ENCODE peak calls at places on chromosomes 1 and 21, in four cellular contexts. Q is uterus, P is WTC11, X is BJ. N is an unnamed sample.

GRCh38 chr1:225918280-225918679 is 5.8 kb downstream of the PYCR2 start:
- DNase-seq in Q (no peak), P (no peak), X (no peak), N (no peak)

GRCh38 chr21:17542371-17542992 is 29.6 kb downstream of the CXADR start:
- DNase-seq in Q (peak), P (no peak), X (no peak), N (no peak)

GRCh38 chr1:184497962-184498723 is 111.3 kb downstream of the C1orf21 start:
- DNase-seq in Q (no peak), P (peak), X (no peak), N (no peak)

GRCh38 chr1:161166669-161167548 is 683 bp downstream of the PPOX start:
- DNase-seq in Q (no peak), P (peak), X (no peak), N (no peak)

GRCh38 chr1:166628259-166628658 is 211.0 kb upstream of the POGK start:
- DNase-seq in Q (no peak), P (no peak), X (no peak), N (no peak)

GRCh38 chr1:176843352-176844297 is 320.9 kb downstream of the ASTN1 start:
- DNase-seq in Q (peak), P (peak), X (no peak), N (peak)

GRCh38 chr1:62621907-62622306 is 24.6 kb downstream of the ANGPTL3 start:
- DNase-seq in Q (no peak), P (no peak), X (peak), N (peak)

GRCh38 chr1:33096358-33097005 is 15.5 kb downstream of the AZIN2 start:
- DNase-seq in Q (no peak), P (no peak), X (no peak), N (peak)

GRCh38 chr1:72366473-72366872 is 84.1 kb upstream of the NEGR1 start:
- DNase-seq in Q (no peak), P (no peak), X (no peak), N (no peak)

GRCh38 chr1:206469411-206469932 is 804 bp upstream of the IKBKE start:
- DNase-seq in Q (no peak), P (no peak), X (no peak), N (no peak)

GRCh38 chr1:147808025-147808424 is 47.6 kb upstream of the GJA5 start:
- DNase-seq in Q (peak), P (no peak), X (no peak), N (no peak)

GRCh38 chr1:153610334-153611023 is 2.5 kb downstream of the S100A16 start:
- DNase-seq in Q (no peak), P (no peak), X (no peak), N (no peak)

GRCh38 chr1:168079761-168080160 is 57.0 kb downstream of the GPR161 start:
- DNase-seq in Q (no peak), P (no peak), X (no peak), N (no peak)

GRCh38 chr1:65254320-65255087 is 54.8 kb upstream of the DNAJC6 start:
- DNase-seq in Q (peak), P (peak), X (no peak), N (no peak)
- TF ChIP-seq CTCF in Q (peak), P (no peak), X (peak), N (peak)

DNA sequence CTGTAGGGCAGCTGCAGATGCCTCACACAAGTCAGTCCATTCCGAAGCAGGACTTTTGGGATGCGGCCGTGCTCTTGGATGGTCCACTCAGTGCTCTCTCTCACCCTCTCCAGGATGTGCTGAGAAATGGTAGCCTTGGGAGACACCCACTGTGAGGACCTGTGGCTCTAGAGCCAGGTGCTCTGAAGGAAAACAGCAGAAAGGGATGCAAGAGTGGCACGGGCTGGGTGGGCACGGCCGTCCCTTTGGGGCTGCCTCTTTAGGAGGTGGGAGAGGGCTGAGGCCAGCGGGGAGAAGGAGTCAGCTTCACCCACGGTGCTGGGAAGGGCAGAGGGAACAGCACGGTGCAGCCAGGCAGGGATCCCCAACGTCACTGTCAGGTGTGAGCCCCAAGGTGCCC is 106.1 kb downstream of the RIPK4 start:
- DNase-seq in Q (no peak), P (no peak), X (no peak), N (no peak)
- TF ChIP-seq CTCF in Q (no peak), P (no peak), X (no peak), N (no peak)

GRCh38 chr1:30008998-30009657 is 714.3 kb downstream of the MATN1 start:
- DNase-seq in Q (no peak), P (no peak), X (no peak), N (no peak)
- TF ChIP-seq CTCF in Q (no peak), P (no peak), X (no peak), N (no peak)

GRCh38 chr1:37727186-37727585 is 34.9 kb downstream of the CDCA8 start:
- DNase-seq in Q (no peak), P (no peak), X (no peak), N (no peak)

GRCh38 chr1:37731312-37732019 is 33.5 kb downstream of the EPHA10 start:
- DNase-seq in Q (no peak), P (no peak), X (no peak), N (no peak)

GRCh38 chr1:37726746-37727145 is 34.4 kb downstream of the CDCA8 start:
- DNase-seq in Q (no peak), P (no peak), X (no peak), N (no peak)

GRCh38 chr1:37726191-37726590 is 33.9 kb downstream of the CDCA8 start:
- DNase-seq in Q (no peak), P (no peak), X (no peak), N (no peak)

DNA sequence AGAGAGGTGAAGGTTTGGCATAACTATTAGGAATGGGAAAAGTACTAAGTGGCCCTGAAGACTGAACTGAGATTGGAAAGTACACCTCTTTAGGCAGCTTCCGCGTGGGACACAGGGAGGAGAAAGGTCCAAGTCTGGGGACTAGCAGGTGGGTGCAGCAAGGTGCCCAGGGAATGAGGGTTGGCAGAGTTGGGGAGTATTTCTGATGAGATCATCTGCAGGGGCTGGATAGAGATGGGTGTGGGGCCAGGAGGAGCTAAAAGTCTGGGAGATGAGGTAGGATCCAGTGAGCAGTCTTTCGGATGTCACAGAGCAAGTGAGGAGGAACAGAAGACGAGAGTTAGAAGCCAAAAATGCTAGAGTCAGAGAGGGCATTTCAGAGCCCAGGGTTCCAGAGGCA is 36.1 kb downstream of the CDCA8 start:
- DNase-seq in Q (no peak), P (no peak), X (no peak), N (no peak)
- TF ChIP-seq CTCF in Q (no peak), P (no peak), X (no peak), N (no peak)

GRCh38 chr1:181660621-181661020 is 177.3 kb downstream of the CACNA1E start:
- DNase-seq in Q (no peak), P (no peak), X (no peak), N (no peak)

GRCh38 chr1:181661569-181661968 is 178.3 kb downstream of the CACNA1E start:
- DNase-seq in Q (no peak), P (no peak), X (no peak), N (no peak)

GRCh38 chr1:181656491-181656890 is 173.2 kb downstream of the CACNA1E start:
- DNase-seq in Q (no peak), P (no peak), X (no peak), N (no peak)

GRCh38 chr1:181662606-181663005 is 179.3 kb downstream of the CACNA1E start:
- DNase-seq in Q (no peak), P (no peak), X (no peak), N (no peak)

GRCh38 chr1:181659348-181659957 is 176.1 kb downstream of the CACNA1E start:
- DNase-seq in Q (no peak), P (no peak), X (no peak), N (no peak)
- TF ChIP-seq CTCF in Q (no peak), P (no peak), X (no peak), N (no peak)

GRCh38 chr1:2595812-2596529 is 9.4 kb downstream of the PRXL2B start:
- DNase-seq in Q (peak), P (peak), X (no peak), N (no peak)
- TF ChIP-seq CTCF in Q (no peak), P (no peak), X (no peak), N (no peak)

DNA sequence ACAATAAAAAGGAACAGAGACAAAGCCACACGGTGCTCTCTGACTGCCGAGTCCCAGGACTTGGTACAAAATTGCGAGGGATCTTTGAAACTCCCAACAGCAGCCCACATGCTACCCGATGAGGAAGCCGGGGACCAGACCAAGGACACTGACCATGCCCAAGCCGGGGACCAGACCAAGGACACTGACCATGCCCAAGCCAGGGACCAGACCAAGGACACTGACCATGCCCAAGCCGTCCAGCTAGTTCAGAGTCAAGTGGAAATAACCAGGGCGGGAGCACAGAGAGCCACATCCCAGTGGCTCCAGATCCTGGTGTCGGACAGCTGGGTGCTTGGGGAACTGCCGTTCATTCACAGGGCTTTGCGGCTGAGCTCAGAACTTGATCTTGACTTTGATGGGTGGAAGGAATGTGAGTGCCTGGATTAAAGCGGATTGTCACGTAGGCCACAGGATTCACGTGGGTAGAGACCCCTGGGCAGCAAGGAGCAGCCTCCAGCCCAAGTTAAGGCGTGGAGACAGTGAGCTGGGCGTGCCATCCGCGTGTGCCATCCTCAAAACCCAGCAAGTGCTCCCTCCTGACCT is 16.5 kb upstream of the TRAPPC10 start:
- DNase-seq in Q (no peak), P (no peak), X (no peak), N (no peak)
- TF ChIP-seq CTCF in Q (no peak), P (no peak), X (no peak), N (no peak)

GRCh38 chr1:68051475-68051874 is 1.0 kb upstream of the DIRAS3 start:
- DNase-seq in Q (peak), P (peak), X (no peak), N (peak)
- TF ChIP-seq CTCF in Q (peak), P (no peak), X (peak), N (peak)

DNA sequence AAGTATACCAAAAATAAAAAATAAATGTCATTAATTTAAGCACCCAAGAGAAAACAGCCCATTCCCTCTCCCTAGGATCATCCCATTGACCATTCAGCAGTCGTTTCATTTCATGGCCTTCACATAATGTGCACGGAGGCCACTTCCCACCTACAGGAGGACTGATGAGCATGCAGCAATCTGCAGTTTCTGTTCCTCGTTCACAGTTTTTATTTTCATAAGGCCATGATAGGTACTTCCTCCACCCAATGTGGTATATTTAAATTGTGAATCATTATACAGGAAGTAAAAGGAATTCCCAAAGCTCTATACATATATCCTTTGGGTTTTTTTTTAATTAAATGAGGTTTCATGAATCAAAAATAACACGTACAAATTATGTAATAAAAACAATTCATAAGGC is 27.7 kb upstream of the SLC44A3 start:
- DNase-seq in Q (no peak), P (no peak), X (no peak), N (no peak)
- TF ChIP-seq CTCF in Q (peak), P (no peak), X (peak), N (peak)

DNA sequence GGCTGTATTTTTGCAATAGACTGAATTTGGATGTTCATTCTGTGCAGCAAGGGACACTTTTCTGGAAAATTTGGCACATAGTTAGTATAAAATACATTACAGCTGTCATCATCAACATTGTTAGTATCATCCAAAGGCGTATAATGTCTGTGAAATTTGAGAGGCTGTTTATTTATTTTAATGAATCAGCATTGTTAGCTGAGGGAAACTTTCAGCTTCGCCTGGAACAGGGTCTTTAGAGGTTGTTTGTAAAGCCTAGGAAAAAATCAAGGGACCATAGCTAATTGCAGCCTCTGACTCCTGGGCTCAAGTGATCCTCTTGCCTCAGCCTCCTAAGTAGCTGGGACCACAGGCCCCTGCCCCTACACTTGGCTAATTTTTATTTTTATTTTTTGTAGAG is 106.8 kb upstream of the USP24 start:
- DNase-seq in Q (no peak), P (no peak), X (peak), N (no peak)
- TF ChIP-seq CTCF in Q (no peak), P (no peak), X (no peak), N (no peak)

N was measured in AG04450.